ENCODE peak calls at places on chromosomes 11 and 22, in eight cellular contexts. L, C, B, X, G, V, K and Q are unnamed samples.

GRCh38 chr11:119373059-119373875 is 8.2 kb downstream of the USP2 start:
- DNase-seq in V (no peak), G (peak; percentile 69), K (peak; percentile 62), X (no peak), C (no peak), L (no peak), B (no peak), Q (no peak)

GRCh38 chr11:93936416-93936815 is 84.7 kb upstream of the HEPHL1 start:
- DNase-seq in C (no peak), L (no peak), V (no peak), G (no peak), K (no peak), X (no peak), B (no peak), Q (no peak)

GRCh38 chr11:64787526-64788320 is 9.4 kb upstream of the SF1 start:
- DNase-seq in L (peak; percentile 65), C (no peak), V (no peak), B (peak; percentile 50), K (peak; percentile 84), G (peak; percentile 88), X (peak; percentile 76), Q (no peak)

GRCh38 chr22:27937453-27937852 is 18.4 kb upstream of the PITPNB start:
- DNase-seq in B (no peak), X (no peak), K (no peak), V (no peak), C (no peak), G (no peak), L (peak; percentile 18), Q (no peak)

GRCh38 chr11:46309669-46310288 is 32.3 kb downstream of the CREB3L1 start:
- DNase-seq in B (no peak), V (no peak), L (no peak), X (peak; percentile 38), G (no peak), C (no peak), K (peak; percentile 36), Q (no peak)

GRCh38 chr22:25564320-25564978 is at the start of gene GRK3:
- DNase-seq in L (peak; percentile 68), X (peak; percentile 36), C (peak; percentile 70), V (peak; percentile 16), K (peak; percentile 88), G (peak; percentile 90), B (peak; percentile 39), Q (peak; percentile 88)

GRCh38 chr11:83092488-83093384 is 21.0 kb upstream of the RAB30 start:
- DNase-seq in V (no peak), X (peak; percentile 27), K (no peak), G (no peak), C (no peak), B (no peak), L (no peak), Q (no peak)

GRCh38 chr22:39565414-39565944 is 5.1 kb upstream of the CACNA1I start:
- DNase-seq in K (no peak), L (no peak), G (no peak), B (no peak), V (no peak), C (no peak), X (no peak), Q (no peak)

GRCh38 chr11:20278727-20279126 is 84.8 kb upstream of the HTATIP2 start:
- DNase-seq in C (no peak), G (no peak), V (peak; percentile 8), X (peak; percentile 1), L (peak; percentile 5), K (no peak), B (no peak), Q (peak; percentile 26)

GRCh38 chr11:44784438-44784760 is 57.6 kb downstream of the TSPAN18 start:
- DNase-seq in B (no peak), X (no peak), L (no peak), C (no peak), K (no peak), G (peak; percentile 12), V (no peak), Q (no peak)

GRCh38 chr22:42062506-42063190 is 8.0 kb downstream of the NAGA start:
- DNase-seq in L (no peak), B (no peak), V (no peak), X (no peak), G (no peak), K (no peak), C (no peak), Q (no peak)

GRCh38 chr22:22546490-22546889 is 12.6 kb downstream of the PRAME start:
- DNase-seq in L (peak; percentile 71), X (peak; percentile 8), K (no peak), G (no peak), C (no peak), B (peak; percentile 7), V (no peak), Q (no peak)

GRCh38 chr11:84963240-84963639 is 663.9 kb downstream of the DLG2 start:
- DNase-seq in B (no peak), C (no peak), L (no peak), V (peak; percentile 23), K (no peak), X (peak; percentile 43), G (no peak), Q (no peak)

GRCh38 chr11:118002010-118002540 is 15.9 kb downstream of the IL10RA start:
- DNase-seq in K (no peak), C (no peak), X (no peak), B (no peak), G (no peak), V (no peak), L (no peak), Q (no peak)
- H3K4me1 ChIP-seq in K (no peaks in the 10 kb centered on the region), C (peaks cover 19% of the 10 kb centered on the region), X (no peaks in the 10 kb centered on the region), B (no peaks in the 10 kb centered on the region), G (no peaks in the 10 kb centered on the region), V (no peaks in the 10 kb centered on the region), L (peaks cover 4% of the 10 kb centered on the region), Q (no peaks in the 10 kb centered on the region)

GRCh38 chr11:10502065-10502680 is 38.8 kb downstream of the RNF141 start:
- DNase-seq in B (no peak), X (no peak), G (no peak), C (no peak), V (no peak), K (no peak), L (no peak), Q (no peak)
- H3K4me3 ChIP-seq in B (no peak overlapping the region), X (no peak overlapping the region), G (no peak overlapping the region), C (no peak overlapping the region), V (no peak overlapping the region), K (no peak overlapping the region), L (no peak overlapping the region), Q (no peak overlapping the region)

GRCh38 chr11:113781682-113782081 is 2.1 kb downstream of the CLDN25 start:
- DNase-seq in K (no peak), V (no peak), G (no peak), B (no peak), L (no peak), C (no peak), X (no peak), Q (no peak)
- H3K27me3 ChIP-seq in K (no peaks in the 10 kb centered on the region), V (peaks cover 8% of the 10 kb centered on the region), G (no peaks in the 10 kb centered on the region), B (peaks cover 4% of the 10 kb centered on the region), L (no peaks in the 10 kb centered on the region), C (peaks cover 4% of the 10 kb centered on the region), X (peaks cover 20% of the 10 kb centered on the region), Q (peaks cover 13% of the 10 kb centered on the region)

DNA sequence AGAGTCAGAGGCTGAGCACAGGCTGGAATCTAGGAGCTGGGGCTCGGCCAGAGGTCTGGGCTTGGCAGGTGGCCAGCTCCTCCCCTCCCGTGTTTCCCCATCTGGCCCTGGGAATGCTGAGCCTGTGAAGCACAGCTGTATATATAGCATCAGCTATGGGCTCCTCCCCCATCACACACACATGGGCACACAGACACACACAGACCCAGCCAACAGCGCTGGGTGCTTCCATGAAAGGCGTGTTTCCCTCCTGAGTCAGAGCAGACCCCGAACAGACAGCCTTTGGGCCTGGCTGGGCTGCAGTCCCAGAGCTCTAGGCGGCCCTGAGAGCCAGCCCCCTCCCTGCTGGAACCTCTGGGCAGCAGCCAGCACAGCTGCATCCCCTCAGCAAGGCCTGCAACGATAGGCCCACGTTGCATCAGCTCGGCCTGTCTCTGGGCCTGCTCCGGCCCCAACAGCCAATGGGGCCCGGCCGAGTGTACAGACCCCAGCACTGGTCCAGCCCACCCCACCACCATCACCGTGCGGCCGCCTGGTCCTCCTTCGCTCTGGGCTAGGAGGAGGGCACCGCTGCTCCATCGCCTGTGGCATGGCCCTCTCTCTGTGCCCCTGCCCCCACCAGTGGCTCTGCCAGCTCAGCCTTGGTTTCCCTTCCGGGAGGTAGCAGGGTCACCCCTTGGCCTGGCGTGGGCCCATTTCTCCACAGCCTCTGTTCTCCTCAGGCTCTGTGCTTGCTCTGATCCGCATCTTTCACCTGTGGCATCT is 7.6 kb upstream of the SERPINH1 start:
- DNase-seq in C (peak; percentile 94), K (peak; percentile 98), L (peak; percentile 100), X (peak; percentile 98), G (peak; percentile 97), V (peak; percentile 99), B (peak; percentile 100), Q (peak; percentile 48)
- H3K4me1 ChIP-seq in C (peaks cover 55% of the 10 kb centered on the region), K (peaks cover 14% of the 10 kb centered on the region), L (peaks cover 38% of the 10 kb centered on the region), X (peaks cover 38% of the 10 kb centered on the region), G (no peaks in the 10 kb centered on the region), V (peaks cover 37% of the 10 kb centered on the region), B (peaks cover 39% of the 10 kb centered on the region), Q (peaks cover 9% of the 10 kb centered on the region)

DNA sequence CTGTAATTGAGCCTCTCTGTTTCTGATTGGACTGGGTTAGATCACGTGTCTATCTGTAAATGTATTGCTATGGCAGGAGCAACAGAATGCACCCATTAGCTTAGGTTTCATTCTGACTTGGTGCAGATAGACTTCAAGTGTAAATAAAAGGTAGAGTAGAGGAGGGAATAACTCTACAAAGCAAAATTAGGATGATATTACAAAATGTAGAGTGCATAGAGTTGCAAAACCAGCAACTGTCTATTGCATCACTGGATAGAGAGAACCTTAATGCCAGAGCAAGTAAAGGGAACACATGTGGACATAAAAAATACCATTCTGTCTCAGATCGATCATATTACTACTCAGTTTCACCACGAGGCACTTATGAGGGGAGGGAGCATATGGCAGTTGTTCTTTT is 22.0 kb upstream of the CAT start:
- DNase-seq in L (peak; percentile 25), C (no peak), K (no peak), X (peak; percentile 32), V (no peak), B (peak; percentile 42), G (no peak), Q (no peak)
- H3K4me3 ChIP-seq in L (no peak overlapping the region), C (no peak overlapping the region), K (no peak overlapping the region), X (no peak overlapping the region), V (no peak overlapping the region), B (no peak overlapping the region), G (no peak overlapping the region), Q (no peak overlapping the region)

DNA sequence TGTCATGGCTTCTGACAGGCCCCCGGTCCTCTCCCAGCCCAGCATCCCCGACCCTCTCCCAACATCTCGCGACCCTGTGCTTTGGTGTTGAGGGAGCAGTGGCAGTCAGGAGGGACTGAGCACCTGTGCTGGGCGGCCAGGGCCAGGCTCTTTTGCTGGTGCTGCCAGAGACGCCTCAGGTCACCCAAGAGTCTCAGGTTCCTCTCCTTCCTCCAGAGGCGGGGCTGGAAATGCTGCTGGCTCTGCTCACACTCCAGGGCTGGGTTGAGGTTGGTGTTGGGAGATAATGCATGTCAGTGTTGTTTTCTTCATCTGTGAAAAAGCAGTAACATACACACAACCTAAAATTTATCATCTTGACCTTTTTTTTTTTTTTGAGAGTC is 1.2 kb upstream of the IGLL1 start:
- DNase-seq in L (no peak), K (no peak), G (no peak), X (no peak), B (no peak), V (no peak), C (no peak), Q (no peak)
- H3K27me3 ChIP-seq in L (no peaks in the 10 kb centered on the region), K (no peaks in the 10 kb centered on the region), G (no peaks in the 10 kb centered on the region), X (peaks cover 9% of the 10 kb centered on the region), B (no peaks in the 10 kb centered on the region), V (peaks cover 6% of the 10 kb centered on the region), C (peaks cover 25% of the 10 kb centered on the region), Q (no peaks in the 10 kb centered on the region)